ENCODE peak calls at places on chromosome 5, in seven cellular contexts. P, H, C, X, N, B and O are unnamed samples. For H3K27me3 and H3K4me1, the result is how much of the 10 kb centered on the place peaks cover.

GRCh38 chr5:72106922-72107873 is at the start of gene MAP1B:
- DNase-seq in B (no peak), P (no peak), X (peak), H (no peak), N (peak), C (no peak), O (no peak)

GRCh38 chr5:93512799-93513198 is 68.2 kb downstream of the NR2F1-AS1 start:
- DNase-seq in B (no peak), C (no peak), H (no peak), N (peak), P (no peak), X (peak), O (no peak)

GRCh38 chr5:107743357-107744000 is 72.7 kb upstream of the EFNA5 start:
- DNase-seq in H (no peak), B (peak), P (no peak), N (peak), X (peak), C (no peak), O (no peak)

GRCh38 chr5:107975568-107975967 is 304.8 kb upstream of the EFNA5 start:
- DNase-seq in B (no peak), X (no peak), P (no peak), H (no peak), C (no peak), N (no peak), O (no peak)

GRCh38 chr5:93585753-93586385 is 2.8 kb downstream of the NR2F1 start:
- DNase-seq in C (no peak), B (no peak), N (peak), H (no peak), P (no peak), X (peak), O (no peak)

GRCh38 chr5:180178516-180179398 is 30.3 kb downstream of the RASGEF1C start:
- DNase-seq in N (no peak), H (no peak), B (no peak), C (no peak), X (no peak), P (no peak), O (no peak)

GRCh38 chr5:43017438-43017820 is 22.7 kb downstream of the ANXA2R start:
- DNase-seq in N (peak), X (peak), P (no peak), C (no peak), B (peak), H (no peak), O (peak)

GRCh38 chr5:431001-431710 is 11.8 kb upstream of the EXOC3 start:
- DNase-seq in C (no peak), X (peak), H (peak), P (no peak), B (peak), N (no peak), O (peak)

GRCh38 chr5:64318175-64318574 is 152.5 kb downstream of the RNF180 start:
- DNase-seq in N (no peak), H (no peak), C (no peak), B (no peak), P (no peak), X (no peak), O (no peak)

GRCh38 chr5:95623706-95624105 is 3.8 kb downstream of the GPR150 start:
- DNase-seq in N (no peak), H (no peak), B (no peak), X (no peak), C (no peak), P (no peak), O (no peak)

GRCh38 chr5:95620870-95621838 is 1.3 kb downstream of the GPR150 start:
- DNase-seq in H (peak), B (peak), P (peak), X (peak), C (no peak), N (peak), O (peak)

GRCh38 chr5:95620030-95620869 is at the start of gene GPR150:
- DNase-seq in X (peak), C (no peak), P (peak), N (peak), B (peak), H (peak), O (peak)

GRCh38 chr5:95624368-95624767 is 4.5 kb downstream of the GPR150 start:
- DNase-seq in B (no peak), H (no peak), X (no peak), N (no peak), C (no peak), P (no peak), O (no peak)

DNA sequence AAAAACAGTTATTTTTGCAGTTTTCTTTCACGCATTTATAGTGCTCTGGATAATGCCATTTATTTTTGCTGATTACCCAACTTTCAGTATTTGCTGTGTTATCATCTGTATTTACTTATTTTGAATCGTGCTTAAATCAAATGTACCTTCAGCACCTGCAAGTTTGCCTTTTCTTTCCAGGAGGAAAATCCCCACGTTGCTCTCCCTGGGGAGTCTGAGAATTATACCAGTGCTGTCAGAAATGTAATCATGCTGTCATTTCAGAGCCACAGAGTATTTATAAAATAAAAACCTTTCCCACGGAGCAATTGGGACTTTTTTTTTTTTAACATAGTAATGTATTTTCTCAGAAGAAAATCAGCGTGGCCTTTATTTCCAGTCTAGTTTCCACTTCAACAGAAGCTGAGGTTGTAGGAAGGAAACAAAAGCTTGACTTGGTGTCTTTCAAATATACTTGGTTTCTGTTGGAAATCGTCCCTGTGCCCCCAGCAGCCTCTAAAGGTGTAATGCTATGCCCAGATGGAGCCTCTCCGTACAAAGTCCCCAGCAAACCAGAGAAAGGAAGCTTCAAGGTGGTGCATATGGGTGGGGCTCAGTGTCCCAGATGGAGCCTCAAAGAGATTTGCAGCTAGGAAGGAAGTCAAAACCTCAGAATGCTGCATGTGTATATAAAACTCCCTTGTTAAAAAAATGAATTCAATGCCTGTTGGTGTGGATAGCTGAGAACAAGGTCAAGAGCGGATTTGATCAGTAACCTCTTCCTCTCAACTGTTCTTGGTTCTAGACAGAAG is 2.1 kb downstream of the GPR150 start:
- DNase-seq in X (no peak), N (no peak), C (no peak), P (peak), H (peak), B (no peak), O (no peak)
- H3K27me3 ChIP-seq in X (under half), N (under half), C (under half), P (under half), H (under half), B (under half), O (under half)

GRCh38 chr5:95734156-95734555 is 3.0 kb downstream of the RHOBTB3 start:
- DNase-seq in B (no peak), C (no peak), X (no peak), P (no peak), N (peak), H (no peak), O (no peak)
- H3K4me3 ChIP-seq in B (no peak), C (peak), X (no peak), P (no peak), N (peak), H (no peak), O (no peak)

GRCh38 chr5:141928051-141928450 is 4.4 kb downstream of the DELE1 start:
- DNase-seq in P (no peak), N (no peak), H (no peak), B (no peak), X (no peak), C (no peak), O (no peak)

GRCh38 chr5:141926434-141926833 is 2.8 kb downstream of the DELE1 start:
- DNase-seq in B (no peak), N (no peak), P (no peak), X (no peak), C (no peak), H (no peak), O (no peak)

GRCh38 chr5:141933151-141933550 is 9.5 kb downstream of the DELE1 start:
- DNase-seq in N (no peak), H (no peak), B (no peak), P (no peak), X (no peak), C (no peak), O (no peak)

GRCh38 chr5:141934099-141934844 is 10.6 kb downstream of the DELE1 start:
- DNase-seq in N (peak), C (no peak), B (no peak), P (no peak), X (no peak), H (no peak), O (no peak)

DNA sequence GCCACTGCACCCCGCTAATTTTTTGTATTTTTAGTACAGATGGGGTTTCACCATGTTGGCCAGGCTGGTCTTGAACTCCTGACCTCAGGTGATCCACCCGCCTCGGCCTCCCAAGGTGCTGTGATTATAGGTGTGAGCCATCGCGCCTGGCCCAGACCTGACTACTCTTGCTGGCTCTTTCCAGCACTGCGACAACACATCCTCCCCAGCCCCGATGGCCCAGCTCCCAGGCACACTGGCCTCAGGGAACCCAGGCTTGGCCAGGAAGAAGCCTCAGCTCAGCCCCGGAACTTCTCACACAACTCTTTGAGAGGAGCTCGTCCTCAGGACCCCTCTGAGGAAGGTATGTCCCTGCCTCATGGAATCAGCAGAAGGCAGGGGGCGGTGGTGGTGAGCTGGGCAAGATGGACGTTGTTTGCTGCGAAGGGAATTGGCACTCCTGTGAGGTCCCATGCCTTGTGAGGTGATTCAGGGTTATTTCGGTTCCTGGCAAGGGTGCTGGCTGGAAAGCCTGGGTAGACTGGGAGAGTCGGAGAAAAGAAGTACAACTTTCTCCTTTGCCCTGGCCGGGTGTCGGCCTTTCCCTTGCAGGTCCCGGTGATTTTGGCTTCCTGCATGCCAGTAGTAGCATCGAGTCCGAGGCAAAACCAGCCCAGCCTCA is 5.9 kb downstream of the DELE1 start:
- DNase-seq in B (no peak), X (no peak), H (no peak), P (no peak), C (no peak), N (no peak), O (no peak)
- H3K4me1 ChIP-seq in B (under half), X (under half), H (under half), P (under half), C (under half), N (under half), O (under half)

GRCh38 chr5:117829646-117830045 is 1158.7 kb downstream of the DTWD2 start:
- DNase-seq in N (no peak), B (no peak), H (no peak), P (no peak), C (no peak), X (no peak), O (no peak)
- H3K27me3 ChIP-seq in N (under half), B (under half), H (under half), P (under half), C (under half), X (under half), O (under half)

DNA sequence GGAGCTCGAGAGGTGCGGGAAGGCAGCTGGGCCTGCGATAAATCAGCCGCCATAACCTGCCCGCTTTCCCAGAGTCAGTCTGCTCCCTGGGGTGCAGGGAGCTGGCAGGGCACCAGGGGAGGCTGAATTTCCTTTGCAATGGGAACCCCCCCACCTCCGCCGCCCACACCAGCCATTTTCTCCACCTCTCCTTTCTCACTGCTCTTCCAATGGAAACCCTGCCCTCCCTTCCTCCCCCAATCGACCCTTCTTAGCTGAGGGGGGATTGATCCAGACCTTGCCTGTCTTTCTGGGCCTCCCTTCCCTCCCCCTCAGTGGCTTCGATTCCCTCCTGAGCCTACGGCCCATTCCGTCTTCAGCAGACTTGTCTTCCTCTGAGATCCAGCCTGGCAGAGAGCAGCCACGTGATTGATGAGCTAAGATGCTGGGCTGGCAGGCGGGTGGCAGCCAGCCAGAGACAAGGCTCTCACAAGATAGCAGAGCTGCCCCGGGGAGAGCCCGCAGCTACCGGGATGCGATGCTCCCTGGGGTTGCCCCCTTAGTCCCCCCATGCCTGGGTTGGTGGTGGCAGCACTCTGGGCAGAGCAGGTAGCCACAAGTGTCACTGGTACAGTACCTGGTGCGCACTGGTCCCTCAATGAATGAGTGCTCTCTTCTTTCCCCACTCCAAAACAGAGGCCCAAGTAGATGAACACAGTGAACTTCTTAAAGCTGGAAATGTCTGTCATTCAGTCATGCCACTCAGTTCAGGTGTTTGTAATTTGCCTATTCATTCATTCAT is 53.7 kb upstream of the FABP6 start:
- DNase-seq in P (no peak), N (peak), C (no peak), H (no peak), B (no peak), X (no peak), O (no peak)
- H3K4me3 ChIP-seq in P (no peak), N (no peak), C (peak), H (no peak), B (no peak), X (no peak), O (no peak)

GRCh38 chr5:149154629-149155028 is 13.3 kb downstream of the ABLIM3 start:
- DNase-seq in C (no peak), N (no peak), B (no peak), H (no peak), P (no peak), X (no peak), O (no peak)

GRCh38 chr5:149153193-149153750 is 12.0 kb downstream of the ABLIM3 start:
- DNase-seq in X (no peak), C (no peak), N (no peak), P (no peak), B (no peak), H (no peak), O (no peak)

GRCh38 chr5:149157330-149157729 is 16.0 kb downstream of the ABLIM3 start:
- DNase-seq in P (no peak), H (no peak), B (no peak), C (no peak), X (no peak), N (no peak), O (no peak)

GRCh38 chr5:149153751-149154610 is 12.7 kb downstream of the ABLIM3 start:
- DNase-seq in P (no peak), X (peak), N (peak), B (no peak), H (no peak), C (no peak), O (no peak)

GRCh38 chr5:149156435-149157083 is 15.3 kb downstream of the ABLIM3 start:
- DNase-seq in X (no peak), H (no peak), N (no peak), C (no peak), P (no peak), B (no peak), O (no peak)
- H3K4me1 ChIP-seq in X (under half), H (under half), N (under half), C (under half), P (under half), B (under half), O (under half)

GRCh38 chr5:58710871-58711270 is 128.0 kb downstream of the RAB3C start:
- DNase-seq in C (no peak), N (no peak), X (no peak), H (no peak), P (no peak), B (no peak), O (no peak)

GRCh38 chr5:58703925-58704324 is 121.0 kb downstream of the RAB3C start:
- DNase-seq in P (no peak), B (no peak), C (no peak), H (no peak), N (no peak), X (no peak), O (no peak)

GRCh38 chr5:58711965-58712364 is 129.1 kb downstream of the RAB3C start:
- DNase-seq in N (no peak), X (no peak), B (no peak), C (no peak), P (no peak), H (no peak), O (no peak)

GRCh38 chr5:58706746-58707145 is 123.9 kb downstream of the RAB3C start:
- DNase-seq in P (no peak), N (no peak), X (no peak), H (no peak), C (no peak), B (no peak), O (no peak)
- H3K27me3 ChIP-seq in P (under half), N (under half), X (under half), H (under half), C (under half), B (under half), O (under half)

DNA sequence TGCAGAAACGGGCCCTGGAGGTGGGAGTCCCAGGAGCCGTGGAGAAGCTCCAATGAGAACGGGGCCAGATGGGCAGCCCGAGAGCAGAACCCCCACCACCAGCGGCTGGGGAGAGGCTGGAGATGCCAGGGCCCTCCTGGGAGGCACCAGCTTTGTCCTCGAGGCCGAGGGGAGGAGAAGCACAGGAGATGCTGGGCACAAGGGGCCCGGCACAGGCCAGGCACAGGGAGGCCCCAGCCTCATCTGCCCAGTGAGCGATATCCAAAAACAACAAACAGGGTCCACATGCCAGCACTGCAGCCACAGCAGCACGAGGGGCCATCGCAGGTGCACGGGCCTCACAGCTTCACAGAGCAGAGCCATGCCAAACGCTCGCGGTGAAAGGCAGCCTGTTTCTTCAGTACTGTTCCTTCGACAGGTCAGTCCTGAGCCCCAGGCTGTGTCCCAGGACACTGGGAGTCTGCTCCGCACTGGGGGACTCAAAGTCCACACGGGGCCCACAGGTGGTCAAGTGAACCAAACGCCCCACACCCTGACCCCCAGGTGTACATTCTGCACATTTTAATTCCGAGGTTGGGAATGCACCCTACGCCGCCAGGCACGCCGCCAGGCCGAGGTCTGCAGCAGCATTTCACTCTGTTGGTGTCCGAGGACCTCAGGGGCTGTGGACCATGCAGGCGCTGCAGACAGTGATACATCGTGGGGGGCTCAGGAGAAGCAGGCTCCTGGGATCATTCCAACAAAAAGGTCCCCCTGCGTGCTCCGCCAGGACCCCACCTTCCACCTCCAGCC is 9.5 kb downstream of the LPCAT1 start:
- DNase-seq in P (no peak), H (no peak), C (peak), X (no peak), B (peak), N (no peak), O (no peak)
- H3K4me3 ChIP-seq in P (no peak), H (no peak), C (no peak), X (no peak), B (no peak), N (no peak), O (no peak)

DNA sequence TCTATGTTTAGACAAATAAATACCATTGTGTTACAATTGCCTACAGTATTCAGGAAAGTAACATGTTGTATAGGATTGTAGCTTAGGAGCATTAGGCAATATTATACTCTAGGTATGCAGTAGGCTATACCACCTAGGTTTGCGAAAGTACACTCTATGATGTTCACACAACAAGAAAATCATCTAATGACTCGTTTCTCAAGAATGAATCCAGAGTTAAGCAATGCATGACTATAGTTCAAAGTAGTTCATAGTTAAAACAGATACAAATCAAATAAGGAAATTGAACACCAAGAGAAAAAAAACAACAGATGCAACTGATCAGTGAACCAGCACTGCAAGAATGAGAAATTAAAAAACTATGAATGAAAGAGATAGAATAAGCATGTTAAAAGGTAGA is 27.6 kb upstream of the ABLIM3 start:
- DNase-seq in H (no peak), B (peak), N (peak), X (peak), P (no peak), C (no peak), O (no peak)
- H3K4me1 ChIP-seq in H (under half), B (under half), N (under half), X (under half), P (under half), C (under half), O (under half)